ENCODE peak calls at places on chromosomes 2 and 18, in ten cellular contexts. E is CD8-positive, alpha-beta T cell; L is endothelial cell; T is tibial artery; J is heart left ventricle; W is adrenal gland; U is cardiac fibroblast; R is fibroblast of pulmonary artery; V is MCF 10A; B is spleen. S is an unnamed sample.

GRCh38 chr2:19786408-19787058 is 115.2 kb downstream of the TTC32 start:
- DNase-seq in W (no peak), V (peak), T (no peak), E (no peak), U (peak), L (no peak), J (no peak), B (no peak), R (peak), S (no peak)

GRCh38 chr2:173472112-173472511 is 117.4 kb downstream of the CDCA7 start:
- DNase-seq in J (no peak), W (no peak), U (no peak), B (no peak), T (no peak), V (no peak), L (no peak), R (no peak), E (no peak), S (no peak)

GRCh38 chr2:206556357-206556949 is 85.8 kb upstream of the FAM237A start:
- DNase-seq in V (peak), T (no peak), U (peak), J (no peak), B (no peak), W (no peak), E (no peak), L (peak), R (peak), S (peak)

GRCh38 chr2:126543081-126543480 is 112.9 kb upstream of the GYPC start:
- DNase-seq in R (peak), L (no peak), U (peak), W (no peak), B (no peak), V (peak), T (no peak), J (no peak), E (no peak), S (no peak)

GRCh38 chr2:89844221-89844943 is 1152.9 kb downstream of the RPIA start:
- DNase-seq in J (no peak), R (no peak), W (no peak), L (no peak), T (no peak), B (peak), U (no peak), E (no peak), V (no peak), S (peak)

GRCh38 chr2:203584784-203585183 is 49.7 kb upstream of the RAPH1 start:
- DNase-seq in B (no peak), R (no peak), L (no peak), E (no peak), U (no peak), J (no peak), T (no peak), W (no peak), V (no peak), S (no peak)

GRCh38 chr18:33578371-33579146 is 540 bp downstream of the ASXL3 start:
- DNase-seq in E (no peak), R (no peak), B (peak), U (no peak), T (peak), J (peak), L (peak), V (no peak), W (no peak), S (peak)

GRCh38 chr2:180979086-180979934 is 1.1 kb upstream of the UBE2E3 start:
- DNase-seq in T (no peak), V (peak), B (no peak), W (peak), L (no peak), R (peak), E (no peak), J (no peak), U (peak), S (no peak)

GRCh38 chr2:111632661-111633060 is 251.3 kb downstream of the ANAPC1 start:
- DNase-seq in U (peak), R (peak), L (no peak), J (no peak), V (no peak), E (peak), T (no peak), W (no peak), B (no peak), S (peak)

GRCh38 chr2:204763974-204764703 is 218.9 kb downstream of the PARD3B start:
- DNase-seq in L (no peak), W (no peak), R (no peak), E (no peak), T (no peak), U (no peak), B (no peak), J (no peak), V (no peak), S (no peak)

GRCh38 chr2:12819721-12820120 is 103.0 kb downstream of the TRIB2 start:
- DNase-seq in E (no peak), R (peak), V (peak), B (no peak), U (peak), T (no peak), L (no peak), J (no peak), W (no peak), S (no peak)

GRCh38 chr2:183024701-183025100 is 13.6 kb downstream of the NCKAP1 start:
- DNase-seq in E (no peak), T (no peak), B (no peak), L (no peak), R (no peak), U (peak), V (peak), W (no peak), J (no peak), S (no peak)

GRCh38 chr2:205688417-205689200 is 6.3 kb downstream of the NRP2 start:
- DNase-seq in T (no peak), V (no peak), E (no peak), R (peak), U (peak), B (no peak), L (no peak), J (no peak), W (peak), S (no peak)

GRCh38 chr18:8800445-8800844 is 95.1 kb downstream of the MTCL1 start:
- DNase-seq in T (no peak), J (no peak), V (peak), U (peak), B (no peak), R (peak), L (no peak), W (no peak), E (no peak), S (no peak)

GRCh38 chr2:230974096-230974913 is 21.6 kb upstream of the SPATA3 start:
- DNase-seq in T (no peak), V (peak), R (peak), J (no peak), L (no peak), E (peak), U (peak), W (no peak), B (no peak), S (peak)

GRCh38 chr2:27823135-27823534 is 51.6 kb downstream of the MRPL33 start:
- DNase-seq in B (no peak), U (no peak), J (no peak), V (no peak), R (no peak), W (no peak), L (no peak), T (no peak), E (no peak), S (no peak)

GRCh38 chr2:85133751-85134254 is 611 bp downstream of the TCF7L1 start:
- DNase-seq in B (peak), W (no peak), J (peak), E (no peak), R (peak), L (peak), T (peak), V (peak), U (peak), S (peak)

GRCh38 chr18:80044072-80044471 is 9.8 kb downstream of the RBFA start:
- DNase-seq in R (no peak), E (no peak), T (no peak), B (no peak), L (no peak), J (no peak), W (no peak), U (no peak), V (no peak), S (peak)
- TF ChIP-seq CTCF in R (no peak), E (no peak), T (no peak), B (no peak), L (no peak), J (no peak), W (no peak), U (no peak), V (no peak), S (no peak)

GRCh38 chr2:190697421-190697820 is 48.5 kb downstream of the NAB1 start:
- DNase-seq in B (no peak), L (no peak), R (no peak), U (no peak), T (no peak), W (no peak), V (no peak), J (no peak), E (no peak), S (no peak)

GRCh38 chr2:190701586-190701985 is 52.7 kb downstream of the NAB1 start:
- DNase-seq in U (no peak), B (no peak), T (no peak), L (no peak), V (no peak), R (no peak), J (no peak), E (no peak), W (no peak), S (no peak)

GRCh38 chr2:190695739-190696138 is 46.9 kb downstream of the NAB1 start:
- DNase-seq in T (no peak), V (no peak), J (no peak), B (no peak), E (no peak), L (no peak), W (no peak), R (no peak), U (no peak), S (no peak)

GRCh38 chr2:190696792-190697398 is 48.0 kb downstream of the NAB1 start:
- DNase-seq in T (no peak), U (no peak), W (no peak), V (no peak), L (no peak), J (no peak), B (no peak), R (no peak), E (no peak), S (no peak)

GRCh38 chr2:190698895-190699294 is 50.0 kb downstream of the NAB1 start:
- DNase-seq in U (peak), T (no peak), L (peak), W (no peak), J (no peak), V (no peak), B (no peak), E (no peak), R (peak), S (no peak)
- TF ChIP-seq CTCF in U (peak), T (no peak), L (no peak), W (no peak), J (no peak), V (no peak), B (no peak), E (no peak), R (peak), S (no peak)

GRCh38 chr2:30408961-30409387 is 38.1 kb upstream of the LCLAT1 start:
- DNase-seq in J (peak), B (no peak), E (no peak), U (peak), L (no peak), W (peak), T (no peak), R (peak), V (no peak), S (no peak)
- TF ChIP-seq CTCF in J (no peak), B (no peak), E (no peak), U (no peak), L (no peak), W (peak), T (no peak), R (no peak), V (no peak), S (no peak)

GRCh38 chr2:177254433-177255226 is 9.9 kb downstream of the NFE2L2 start:
- DNase-seq in R (peak), B (no peak), J (peak), W (no peak), V (no peak), U (no peak), E (no peak), L (peak), T (no peak), S (no peak)
- TF ChIP-seq CTCF in R (peak), B (peak), J (peak), W (peak), V (no peak), U (peak), E (no peak), L (peak), T (no peak), S (peak)

S was measured in GM13976.